ENCODE peak calls at places on chromosomes 12 and 14, in four cellular contexts. S is skeletal muscle cell; H is DND-41; F is effector memory CD4-positive, alpha-beta T cell. K is an unnamed sample.

GRCh38 chr12:91622981-91623380 is 440.4 kb upstream of the DCN start:
- DNase-seq in S (no peak), H (no peak), F (no peak), K (no peak)

GRCh38 chr12:50924439-50925341 is 27.7 kb upstream of the HIGD1C start:
- DNase-seq in S (peak), H (peak), F (no peak), K (no peak)

GRCh38 chr12:112183141-112183581 is 57.8 kb downstream of the TRAFD1 start:
- DNase-seq in S (no peak), H (no peak), F (no peak), K (no peak)

GRCh38 chr12:131044136-131044535 is 90.4 kb downstream of the ADGRD1 start:
- DNase-seq in S (no peak), H (no peak), F (no peak), K (no peak)

GRCh38 chr14:54877015-54877702 is 25.5 kb downstream of the GCH1 start:
- DNase-seq in S (no peak), H (no peak), F (no peak), K (no peak)

GRCh38 chr14:65255583-65256443 is 153.5 kb upstream of the MAX start:
- DNase-seq in S (no peak), H (peak), F (no peak), K (peak)

GRCh38 chr12:126998747-126999285 is 1268.2 kb upstream of the TMEM132C start:
- DNase-seq in S (no peak), H (no peak), F (no peak), K (no peak)

GRCh38 chr14:101188571-101188915 is 285.0 kb upstream of the RTL1 start:
- DNase-seq in S (no peak), H (no peak), F (no peak), K (no peak)

GRCh38 chr12:14249368-14249767 is 116.1 kb upstream of the ATF7IP start:
- DNase-seq in S (no peak), H (no peak), F (no peak), K (no peak)

GRCh38 chr14:49853572-49854375 is 1.2 kb upstream of the NEMF start:
- DNase-seq in S (peak), H (no peak), F (peak), K (peak)

GRCh38 chr12:124286414-124286813 is 8.5 kb upstream of the RFLNA start:
- DNase-seq in S (no peak), H (no peak), F (no peak), K (no peak)

GRCh38 chr14:81382517-81383225 is 17.5 kb downstream of the STON2 start:
- DNase-seq in S (no peak), H (no peak), F (no peak), K (no peak)

GRCh38 chr14:103730490-103731035 is 15.0 kb downstream of the ZFYVE21 start:
- DNase-seq in S (no peak), H (no peak), F (no peak), K (no peak)

GRCh38 chr12:53496752-53497032 is 2.6 kb downstream of the MAP3K12 start:
- DNase-seq in S (no peak), H (no peak), F (no peak), K (no peak)

GRCh38 chr12:18797604-18798003 is 59.7 kb downstream of the CAPZA3 start:
- DNase-seq in S (no peak), H (no peak), F (no peak), K (no peak)

GRCh38 chr12:26554332-26554731 is 278.7 kb downstream of the ITPR2 start:
- DNase-seq in S (no peak), H (no peak), F (no peak), K (no peak)

GRCh38 chr14:55126089-55126488 is 3.0 kb upstream of the LGALS3 start:
- DNase-seq in S (no peak), H (no peak), F (no peak), K (no peak)

GRCh38 chr14:73751157-73751691 is 37.0 kb upstream of the PNMA1 start:
- DNase-seq in S (no peak), H (no peak), F (no peak), K (no peak)

GRCh38 chr12:76591461-76591860 is 31.9 kb upstream of the OSBPL8 start:
- DNase-seq in S (no peak), H (no peak), F (no peak), K (no peak)

GRCh38 chr14:50260511-50260910 is 29.1 kb upstream of the SOS2 start:
- DNase-seq in S (peak), H (no peak), F (no peak), K (peak)

GRCh38 chr14:41423503-41423902 is 183.2 kb upstream of the LRFN5 start:
- DNase-seq in S (no peak), H (no peak), F (no peak), K (no peak)

GRCh38 chr14:89540830-89541470 is 123.9 kb upstream of the FOXN3 start:
- DNase-seq in S (peak), H (no peak), F (no peak), K (no peak)

GRCh38 chr12:93896427-93896826 is 219.3 kb downstream of the CRADD start:
- DNase-seq in S (no peak), H (no peak), F (no peak), K (no peak)

GRCh38 chr12:93896962-93897361 is 219.8 kb downstream of the CRADD start:
- DNase-seq in S (no peak), H (no peak), F (no peak), K (no peak)

GRCh38 chr12:93895096-93895460 is 217.9 kb downstream of the CRADD start:
- DNase-seq in S (peak), H (peak), F (no peak), K (no peak)

GRCh38 chr12:93892431-93893210 is 215.4 kb downstream of the CRADD start:
- DNase-seq in S (no peak), H (no peak), F (no peak), K (no peak)

DNA sequence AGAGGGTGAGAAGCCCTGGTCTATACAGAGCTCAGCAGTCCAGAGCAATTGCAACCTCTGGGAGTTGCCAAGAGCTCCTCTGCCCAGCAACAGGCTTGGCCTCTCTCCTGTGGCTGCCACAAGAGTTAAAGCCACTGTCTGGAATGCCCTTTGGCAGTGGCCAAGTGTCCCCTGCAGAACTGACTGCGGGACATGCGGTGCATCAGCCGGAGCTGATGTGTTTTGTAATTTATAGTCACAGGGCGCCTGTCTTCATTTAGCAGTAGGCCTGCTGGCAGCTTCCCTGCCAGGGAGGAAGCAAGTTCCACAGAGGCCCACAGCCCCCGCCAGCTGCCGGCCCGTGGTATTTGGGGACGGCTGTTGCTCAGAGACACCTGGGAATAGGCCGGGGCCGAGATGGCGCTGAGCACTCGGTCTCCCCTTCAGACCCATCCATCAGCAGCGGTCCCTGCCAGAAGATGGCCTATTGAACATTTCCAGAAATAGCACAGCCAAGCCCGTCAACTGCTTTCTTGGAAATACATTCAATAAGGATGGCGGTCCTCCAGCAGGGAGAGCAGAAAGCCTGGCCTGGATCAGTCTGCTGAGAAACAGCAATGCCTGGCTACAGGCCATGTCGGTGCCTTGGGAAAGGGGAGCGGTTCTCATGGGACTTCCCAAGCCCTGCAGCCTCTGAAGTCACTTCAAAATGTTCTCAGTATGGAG is 217.4 kb downstream of the CRADD start:
- DNase-seq in S (peak), H (peak), F (no peak), K (no peak)
- H3K4me3 ChIP-seq in S (no peak), H (no peak), F (no peak), K (no peak)

GRCh38 chr12:87329076-87329863 is 699.9 kb downstream of the C12orf50 start:
- DNase-seq in S (no peak), H (no peak), F (no peak), K (no peak)
- H3K4me3 ChIP-seq in S (no peak), H (no peak), F (no peak), K (no peak)

GRCh38 chr14:21022686-21023085 is 2.2 kb downstream of the NDRG2 start:
- DNase-seq in S (no peak), H (no peak), F (no peak), K (no peak)
- H3K4me3 ChIP-seq in S (no peak), H (no peak), F (no peak), K (no peak)

GRCh38 chr12:71161575-71161974 is 3.8 kb upstream of the TSPAN8 start:
- DNase-seq in S (no peak), H (no peak), F (no peak), K (no peak)
- H3K4me3 ChIP-seq in S (no peak), H (no peak), F (no peak), K (no peak)

GRCh38 chr12:103882861-103883596 is 42.0 kb upstream of the NT5DC3 start:
- DNase-seq in S (no peak), H (no peak), F (no peak), K (no peak)
- H3K4me3 ChIP-seq in S (no peak), H (no peak), F (no peak), K (no peak)

GRCh38 chr12:47820631-47821345 is 1.1 kb upstream of the HDAC7 start:
- DNase-seq in S (peak), H (no peak), F (no peak), K (no peak)

GRCh38 chr12:47818382-47818700 is 1.4 kb downstream of the HDAC7 start:
- DNase-seq in S (no peak), H (no peak), F (no peak), K (no peak)

GRCh38 chr12:47819902-47820630 is at the start of gene HDAC7:
- DNase-seq in S (peak), H (peak), F (peak), K (peak)

GRCh38 chr12:47818701-47819543 is 781 bp downstream of the HDAC7 start:
- DNase-seq in S (no peak), H (peak), F (no peak), K (no peak)

GRCh38 chr12:47819544-47819901 is 180 bp downstream of the HDAC7 start:
- DNase-seq in S (no peak), H (no peak), F (no peak), K (no peak)
- H3K4me3 ChIP-seq in S (peak), H (peak), F (peak), K (peak)

GRCh38 chr12:33439587-33440011 is at the start of gene SYT10:
- DNase-seq in S (no peak), H (no peak), F (no peak), K (no peak)

GRCh38 chr12:33437598-33437997 is 2.0 kb downstream of the SYT10 start:
- DNase-seq in S (no peak), H (no peak), F (no peak), K (no peak)

GRCh38 chr12:33440477-33440876 is 858 bp upstream of the SYT10 start:
- DNase-seq in S (no peak), H (no peak), F (no peak), K (no peak)

GRCh38 chr12:33438025-33438772 is 1.4 kb downstream of the SYT10 start:
- DNase-seq in S (no peak), H (no peak), F (no peak), K (no peak)

DNA sequence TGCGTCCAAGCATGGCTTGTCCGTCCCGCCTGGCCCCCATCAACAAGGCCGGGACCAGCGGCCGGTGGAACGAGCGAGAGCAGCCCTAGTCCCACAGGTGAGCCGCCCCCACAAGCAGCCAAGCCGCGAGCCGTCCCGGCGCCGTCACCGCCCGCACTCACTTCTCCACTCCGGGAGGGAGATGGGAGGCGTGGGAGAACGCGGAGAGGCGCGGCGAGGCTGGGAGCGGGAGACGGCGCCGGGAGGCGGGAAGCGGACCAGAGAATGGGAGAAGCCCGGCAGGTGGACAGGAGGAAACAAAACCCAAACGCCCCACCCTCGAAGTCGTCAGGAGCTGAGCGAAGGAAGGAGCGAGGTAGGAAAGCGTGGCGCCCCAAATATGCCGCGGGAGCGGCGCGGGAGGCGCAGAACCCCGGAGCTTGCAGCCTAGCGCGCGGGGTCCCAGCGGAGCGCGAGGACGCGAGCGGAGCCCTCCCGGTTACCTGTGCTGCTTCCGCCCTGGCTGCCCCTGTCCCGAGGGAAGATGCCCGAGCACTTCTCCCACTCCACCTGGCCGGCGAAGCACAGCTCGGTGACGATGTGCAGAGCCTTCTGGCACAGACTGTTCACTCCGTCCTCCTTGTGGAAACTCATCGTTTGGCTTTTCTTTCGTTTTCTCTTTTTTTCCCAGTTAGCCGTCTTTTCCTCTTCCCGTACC is 581 bp downstream of the SYT10 start:
- DNase-seq in S (no peak), H (no peak), F (no peak), K (no peak)
- H3K4me3 ChIP-seq in S (peak), H (no peak), F (no peak), K (no peak)

GRCh38 chr14:26765301-26765700 is 167.5 kb upstream of the NOVA1 start:
- DNase-seq in S (peak), H (no peak), F (no peak), K (no peak)
- H3K4me3 ChIP-seq in S (no peak), H (no peak), F (no peak), K (no peak)

K was measured in naive thymus-derived CD4-positive, alpha-beta T cell.